ENCODE peak calls at places on chromosomes 6 and 20, in eight cellular contexts. K, F, Q, J, S, E, U and G are unnamed samples.
A peak's percentile ranks its signal among the peaks of the same experiment; 100 is the strongest.

GRCh38 chr6:9984607-9985006 is 430.3 kb downstream of the TFAP2A start:
- DNase-seq in K (no peak), F (no peak), Q (no peak), J (no peak), S (no peak), E (no peak), U (no peak), G (no peak)

GRCh38 chr6:158758464-158758863 is 60.7 kb downstream of the EZR start:
- DNase-seq in K (peak; percentile 89), F (no peak), Q (no peak), J (peak; percentile 45), S (no peak), E (no peak), U (peak; percentile 71), G (no peak)

GRCh38 chr6:34120953-34121675 is 24.8 kb downstream of the GRM4 start:
- DNase-seq in K (peak; percentile 74), F (no peak), Q (no peak), J (no peak), S (no peak), E (no peak), U (no peak), G (no peak)

GRCh38 chr6:389622-390021 is 1.9 kb upstream of the IRF4 start:
- DNase-seq in K (no peak), F (no peak), Q (no peak), J (no peak), S (no peak), E (peak; percentile 86), U (no peak), G (no peak)

GRCh38 chr6:42390228-42390934 is 61.3 kb downstream of the TRERF1 start:
- DNase-seq in K (no peak), F (no peak), Q (no peak), J (no peak), S (no peak), E (no peak), U (no peak), G (no peak)

GRCh38 chr6:168827484-168827883 is 386.5 kb downstream of the SMOC2 start:
- DNase-seq in K (peak; percentile 76), F (no peak), Q (no peak), J (no peak), S (no peak), E (no peak), U (no peak), G (no peak)

GRCh38 chr6:22925304-22925835 is 356.0 kb downstream of the HDGFL1 start:
- DNase-seq in K (no peak), F (no peak), Q (no peak), J (no peak), S (no peak), E (no peak), U (no peak), G (no peak)

GRCh38 chr20:3077618-3078134 is 6.3 kb downstream of the OXT start:
- DNase-seq in K (no peak), F (peak; percentile 61), Q (no peak), J (no peak), S (no peak), E (no peak), U (no peak), G (no peak)

GRCh38 chr6:111576302-111576701 is 29.4 kb downstream of the TRAF3IP2 start:
- DNase-seq in K (no peak), F (no peak), Q (no peak), J (peak; percentile 67), S (no peak), E (no peak), U (no peak), G (no peak)

GRCh38 chr20:40966516-40967185 is 62.0 kb upstream of the TOP1 start:
- DNase-seq in K (no peak), F (no peak), Q (no peak), J (no peak), S (no peak), E (no peak), U (peak; percentile 27), G (no peak)

GRCh38 chr20:7660165-7660564 is 280.1 kb downstream of the HAO1 start:
- DNase-seq in K (no peak), F (no peak), Q (no peak), J (no peak), S (no peak), E (no peak), U (no peak), G (no peak)

GRCh38 chr6:123393333-123393732 is 243.4 kb downstream of the TRDN start:
- DNase-seq in K (no peak), F (no peak), Q (peak; percentile 5), J (no peak), S (no peak), E (no peak), U (no peak), G (peak; percentile 6)

GRCh38 chr6:97282238-97282725 is 734 bp downstream of the MMS22L start:
- DNase-seq in K (peak; percentile 16), F (peak; percentile 60), Q (no peak), J (no peak), S (no peak), E (no peak), U (no peak), G (peak; percentile 9)

GRCh38 chr6:138182939-138183791 is 21.4 kb downstream of the ARFGEF3 start:
- DNase-seq in K (no peak), F (no peak), Q (no peak), J (no peak), S (no peak), E (no peak), U (peak; percentile 55), G (no peak)

GRCh38 chr6:52549428-52549827 is 27.4 kb downstream of the TRAM2 start:
- DNase-seq in K (no peak), F (no peak), Q (no peak), J (no peak), S (no peak), E (no peak), U (no peak), G (no peak)

GRCh38 chr6:89360415-89360999 is 8.0 kb upstream of the UBE2J1 start:
- DNase-seq in K (no peak), F (no peak), Q (no peak), J (peak; percentile 41), S (no peak), E (no peak), U (no peak), G (no peak)

GRCh38 chr20:50801747-50802125 is 6.9 kb downstream of the BCAS4 start:
- DNase-seq in K (no peak), F (no peak), Q (no peak), J (no peak), S (no peak), E (no peak), U (no peak), G (no peak)

GRCh38 chr20:50798650-50799049 is 3.8 kb downstream of the BCAS4 start:
- DNase-seq in K (no peak), F (peak; percentile 1), Q (no peak), J (no peak), S (no peak), E (no peak), U (no peak), G (peak; percentile 55)

GRCh38 chr20:50802289-50802688 is 7.4 kb downstream of the BCAS4 start:
- DNase-seq in K (no peak), F (no peak), Q (no peak), J (no peak), S (no peak), E (no peak), U (no peak), G (no peak)

GRCh38 chr20:50799176-50799889 is 4.5 kb downstream of the BCAS4 start:
- DNase-seq in K (no peak), F (peak; percentile 5), Q (no peak), J (no peak), S (no peak), E (no peak), U (no peak), G (no peak)

GRCh38 chr20:50799890-50800550 is 5.2 kb downstream of the BCAS4 start:
- DNase-seq in K (no peak), F (no peak), Q (no peak), J (no peak), S (no peak), E (no peak), U (no peak), G (no peak)
- TF ChIP-seq RAD21 in K (no peak), F (no peak), Q (no peak), J (no peak), S (no peak), E (no peak), U (no peak), G (no peak)

DNA sequence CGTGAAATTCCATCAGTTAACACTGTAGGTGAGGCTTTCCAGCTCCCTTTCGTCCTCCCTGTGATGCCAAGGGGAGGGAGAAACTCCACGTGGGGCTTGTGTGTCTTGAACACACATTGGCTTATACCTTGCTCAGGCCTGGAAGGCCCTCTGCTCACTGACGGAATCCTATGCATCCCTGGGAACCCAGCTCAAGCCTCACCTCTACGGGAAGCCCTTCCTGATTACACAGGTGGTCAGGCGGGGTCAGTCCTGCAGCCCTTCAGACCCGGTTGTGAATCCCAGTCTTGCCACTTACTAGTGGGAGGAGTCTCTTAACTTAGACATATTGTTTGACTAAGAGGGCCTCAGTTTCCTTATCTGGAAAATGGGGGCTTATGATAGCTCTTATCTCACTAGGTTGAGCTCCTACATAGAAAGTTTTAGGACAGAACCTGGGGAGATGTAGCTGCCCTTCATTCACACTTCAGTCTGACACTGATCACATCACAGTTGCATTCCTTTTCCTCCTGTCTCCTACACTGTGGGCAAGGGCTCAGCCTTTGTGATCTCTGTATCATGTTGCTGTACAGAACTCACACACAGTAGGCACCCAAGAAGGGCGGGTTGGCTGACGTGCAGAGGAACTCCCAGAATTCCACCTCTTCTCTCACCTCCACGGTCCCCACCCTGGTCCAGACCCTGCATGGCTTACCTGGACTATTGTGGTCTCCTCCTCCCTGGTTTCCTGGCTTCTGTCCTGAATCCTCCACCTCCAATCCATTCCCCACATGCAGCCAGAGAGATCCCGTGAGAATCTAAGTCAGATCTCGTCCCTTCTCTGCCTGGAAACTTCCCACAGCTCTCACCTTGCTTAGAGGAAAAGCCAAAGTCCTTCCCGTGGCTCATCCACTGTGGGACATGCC is 129.6 kb downstream of the CEBPB start:
- DNase-seq in K (peak; percentile 6), F (no peak), Q (no peak), J (no peak), S (no peak), E (no peak), U (no peak), G (no peak)
- TF ChIP-seq RAD21 in K (no peak), F (no peak), Q (no peak), J (no peak), S (no peak), E (no peak), U (no peak), G (no peak)

GRCh38 chr6:149211046-149211571 is 106.4 kb upstream of the TAB2 start:
- DNase-seq in K (no peak), F (no peak), Q (no peak), J (peak; percentile 43), S (no peak), E (no peak), U (no peak), G (peak; percentile 35)
- TF ChIP-seq RAD21 in K (no peak), F (no peak), Q (no peak), J (no peak), S (no peak), E (no peak), U (no peak), G (no peak)

GRCh38 chr20:16455296-16455695 is 118.0 kb downstream of the KIF16B start:
- DNase-seq in K (no peak), F (no peak), Q (no peak), J (no peak), S (no peak), E (no peak), U (no peak), G (no peak)
- TF ChIP-seq RAD21 in K (no peak), F (no peak), Q (no peak), J (no peak), S (no peak), E (no peak), U (no peak), G (no peak)